ENCODE peak calls at places on chromosomes 13 and 19, in nine cellular contexts. One of them, this sample, is unnamed.

GRCh38 chr19:49847731-49848696 is 2.9 kb upstream of the PTOV1 start:
- DNase-seq in psoas muscle: no peak
- DNase-seq in endodermal cell: no peak
- DNase-seq in AG10803: peak
- DNase-seq in PC-9: peak
- DNase-seq in mucosa of descending colon: no peak
- DNase-seq in epithelial cell of esophagus: peak
- DNase-seq in cardiac muscle cell: no peak
- DNase-seq in fibroblast of mammary gland: peak
- DNase-seq in this sample: no peak

GRCh38 chr13:63201493-63201892 is 1785.8 kb upstream of the PCDH20 start:
- DNase-seq in endodermal cell: no peak
- DNase-seq in AG10803: no peak
- DNase-seq in epithelial cell of esophagus: no peak
- DNase-seq in fibroblast of mammary gland: no peak
- DNase-seq in psoas muscle: no peak
- DNase-seq in mucosa of descending colon: no peak
- DNase-seq in PC-9: no peak
- DNase-seq in cardiac muscle cell: no peak
- DNase-seq in this sample: no peak

GRCh38 chr19:10227215-10227971 is 3.7 kb downstream of the S1PR2 start:
- DNase-seq in fibroblast of mammary gland: peak
- DNase-seq in AG10803: no peak
- DNase-seq in psoas muscle: peak
- DNase-seq in cardiac muscle cell: no peak
- DNase-seq in endodermal cell: peak
- DNase-seq in epithelial cell of esophagus: no peak
- DNase-seq in mucosa of descending colon: no peak
- DNase-seq in PC-9: peak
- DNase-seq in this sample: no peak

GRCh38 chr19:2454962-2455409 is 1.8 kb downstream of the LMNB2 start:
- DNase-seq in PC-9: no peak
- DNase-seq in endodermal cell: no peak
- DNase-seq in cardiac muscle cell: no peak
- DNase-seq in AG10803: no peak
- DNase-seq in psoas muscle: no peak
- DNase-seq in epithelial cell of esophagus: no peak
- DNase-seq in fibroblast of mammary gland: no peak
- DNase-seq in mucosa of descending colon: no peak
- DNase-seq in this sample: no peak

GRCh38 chr13:113732176-113732960 is 26.7 kb upstream of the TMEM255B start:
- DNase-seq in endodermal cell: no peak
- DNase-seq in mucosa of descending colon: no peak
- DNase-seq in epithelial cell of esophagus: no peak
- DNase-seq in fibroblast of mammary gland: no peak
- DNase-seq in psoas muscle: no peak
- DNase-seq in AG10803: no peak
- DNase-seq in PC-9: no peak
- DNase-seq in cardiac muscle cell: no peak
- DNase-seq in this sample: no peak

GRCh38 chr13:79282976-79283375 is 123.1 kb downstream of the RBM26 start:
- DNase-seq in cardiac muscle cell: no peak
- DNase-seq in PC-9: peak
- DNase-seq in fibroblast of mammary gland: peak
- DNase-seq in psoas muscle: no peak
- DNase-seq in AG10803: no peak
- DNase-seq in endodermal cell: no peak
- DNase-seq in epithelial cell of esophagus: peak
- DNase-seq in mucosa of descending colon: no peak
- DNase-seq in this sample: no peak

GRCh38 chr13:73754727-73755292 is 379.4 kb downstream of the KLF12 start:
- DNase-seq in psoas muscle: no peak
- DNase-seq in endodermal cell: no peak
- DNase-seq in epithelial cell of esophagus: peak
- DNase-seq in PC-9: peak
- DNase-seq in AG10803: peak
- DNase-seq in cardiac muscle cell: peak
- DNase-seq in fibroblast of mammary gland: peak
- DNase-seq in mucosa of descending colon: peak
- DNase-seq in this sample: no peak

GRCh38 chr19:5578094-5578846 is 10.5 kb upstream of the TINCR start:
- DNase-seq in mucosa of descending colon: peak
- DNase-seq in fibroblast of mammary gland: peak
- DNase-seq in psoas muscle: peak
- DNase-seq in epithelial cell of esophagus: peak
- DNase-seq in AG10803: peak
- DNase-seq in endodermal cell: peak
- DNase-seq in PC-9: no peak
- DNase-seq in cardiac muscle cell: peak
- DNase-seq in this sample: no peak

GRCh38 chr13:72437458-72437857 is 290.0 kb downstream of the MZT1 start:
- DNase-seq in psoas muscle: no peak
- DNase-seq in endodermal cell: no peak
- DNase-seq in mucosa of descending colon: no peak
- DNase-seq in AG10803: peak
- DNase-seq in epithelial cell of esophagus: peak
- DNase-seq in cardiac muscle cell: no peak
- DNase-seq in fibroblast of mammary gland: peak
- DNase-seq in PC-9: no peak
- DNase-seq in this sample: no peak

GRCh38 chr19:2970201-2970838 is 7.0 kb upstream of the TLE6 start:
- DNase-seq in epithelial cell of esophagus: no peak
- DNase-seq in mucosa of descending colon: no peak
- DNase-seq in fibroblast of mammary gland: no peak
- DNase-seq in endodermal cell: no peak
- DNase-seq in psoas muscle: no peak
- DNase-seq in PC-9: peak
- DNase-seq in cardiac muscle cell: no peak
- DNase-seq in AG10803: peak
- DNase-seq in this sample: no peak

GRCh38 chr13:109314101-109314500 is 472.3 kb downstream of the IRS2 start:
- DNase-seq in cardiac muscle cell: no peak
- DNase-seq in AG10803: no peak
- DNase-seq in PC-9: no peak
- DNase-seq in endodermal cell: no peak
- DNase-seq in mucosa of descending colon: no peak
- DNase-seq in epithelial cell of esophagus: no peak
- DNase-seq in fibroblast of mammary gland: no peak
- DNase-seq in psoas muscle: no peak
- DNase-seq in this sample: no peak

GRCh38 chr19:19051478-19052213 is 12.1 kb upstream of the SLC25A42 start:
- DNase-seq in cardiac muscle cell: no peak
- DNase-seq in AG10803: no peak
- DNase-seq in PC-9: no peak
- DNase-seq in fibroblast of mammary gland: no peak
- DNase-seq in psoas muscle: no peak
- DNase-seq in endodermal cell: no peak
- DNase-seq in epithelial cell of esophagus: no peak
- DNase-seq in mucosa of descending colon: no peak
- DNase-seq in this sample: no peak

GRCh38 chr19:2561895-2562294 is 86.0 kb downstream of the GADD45B start:
- DNase-seq in fibroblast of mammary gland: no peak
- DNase-seq in cardiac muscle cell: no peak
- DNase-seq in mucosa of descending colon: no peak
- DNase-seq in endodermal cell: peak
- DNase-seq in epithelial cell of esophagus: peak
- DNase-seq in AG10803: no peak
- DNase-seq in PC-9: no peak
- DNase-seq in psoas muscle: no peak
- DNase-seq in this sample: peak

GRCh38 chr19:54042989-54043388 is 20.7 kb downstream of the VSTM1 start:
- DNase-seq in cardiac muscle cell: no peak
- DNase-seq in psoas muscle: no peak
- DNase-seq in epithelial cell of esophagus: no peak
- DNase-seq in mucosa of descending colon: no peak
- DNase-seq in PC-9: no peak
- DNase-seq in endodermal cell: no peak
- DNase-seq in fibroblast of mammary gland: no peak
- DNase-seq in AG10803: no peak
- DNase-seq in this sample: no peak

GRCh38 chr19:19111967-19112580 is 26.2 kb downstream of the TMEM161A start:
- DNase-seq in mucosa of descending colon: no peak
- DNase-seq in PC-9: no peak
- DNase-seq in cardiac muscle cell: no peak
- DNase-seq in fibroblast of mammary gland: no peak
- DNase-seq in psoas muscle: no peak
- DNase-seq in endodermal cell: peak
- DNase-seq in epithelial cell of esophagus: no peak
- DNase-seq in AG10803: no peak
- DNase-seq in this sample: no peak

GRCh38 chr19:38736413-38737280 is 7.6 kb downstream of the CAPN12 start:
- DNase-seq in endodermal cell: peak
- DNase-seq in mucosa of descending colon: peak
- DNase-seq in fibroblast of mammary gland: peak
- DNase-seq in cardiac muscle cell: peak
- DNase-seq in psoas muscle: no peak
- DNase-seq in epithelial cell of esophagus: peak
- DNase-seq in AG10803: peak
- DNase-seq in PC-9: no peak
- DNase-seq in this sample: no peak

GRCh38 chr19:40425450-40426287 is at the start of gene SERTAD1:
- DNase-seq in endodermal cell: peak
- DNase-seq in AG10803: peak
- DNase-seq in epithelial cell of esophagus: peak
- DNase-seq in cardiac muscle cell: peak
- DNase-seq in psoas muscle: peak
- DNase-seq in mucosa of descending colon: peak
- DNase-seq in fibroblast of mammary gland: peak
- DNase-seq in PC-9: peak
- DNase-seq in this sample: peak

GRCh38 chr19:31285744-31286143 is 63.5 kb downstream of the TSHZ3 start:
- DNase-seq in PC-9: no peak
- DNase-seq in epithelial cell of esophagus: no peak
- DNase-seq in psoas muscle: no peak
- DNase-seq in fibroblast of mammary gland: peak
- DNase-seq in AG10803: peak
- DNase-seq in mucosa of descending colon: no peak
- DNase-seq in endodermal cell: no peak
- DNase-seq in cardiac muscle cell: no peak
- DNase-seq in this sample: no peak

GRCh38 chr13:48559638-48560320 is 26.9 kb upstream of the RCBTB2 start:
- DNase-seq in AG10803: peak
- DNase-seq in cardiac muscle cell: no peak
- DNase-seq in mucosa of descending colon: no peak
- DNase-seq in PC-9: no peak
- DNase-seq in epithelial cell of esophagus: peak
- DNase-seq in fibroblast of mammary gland: peak
- DNase-seq in endodermal cell: no peak
- DNase-seq in psoas muscle: no peak
- DNase-seq in this sample: no peak

GRCh38 chr13:31204592-31204991 is 4.8 kb downstream of the B3GLCT start:
- DNase-seq in AG10803: peak
- DNase-seq in mucosa of descending colon: no peak
- DNase-seq in epithelial cell of esophagus: peak
- DNase-seq in PC-9: peak
- DNase-seq in psoas muscle: no peak
- DNase-seq in endodermal cell: no peak
- DNase-seq in fibroblast of mammary gland: peak
- DNase-seq in cardiac muscle cell: no peak
- DNase-seq in this sample: no peak

GRCh38 chr13:99354371-99354951 is 47.3 kb upstream of the GPR183 start:
- DNase-seq in psoas muscle: no peak
- DNase-seq in PC-9: no peak
- DNase-seq in cardiac muscle cell: no peak
- DNase-seq in epithelial cell of esophagus: peak
- DNase-seq in endodermal cell: no peak
- DNase-seq in mucosa of descending colon: no peak
- DNase-seq in fibroblast of mammary gland: no peak
- DNase-seq in AG10803: peak
- DNase-seq in this sample: no peak

GRCh38 chr19:56015756-56016155 is 29.2 kb downstream of the NLRP5 start:
- DNase-seq in cardiac muscle cell: peak
- DNase-seq in endodermal cell: no peak
- DNase-seq in psoas muscle: no peak
- DNase-seq in AG10803: no peak
- DNase-seq in epithelial cell of esophagus: no peak
- DNase-seq in fibroblast of mammary gland: no peak
- DNase-seq in PC-9: no peak
- DNase-seq in mucosa of descending colon: peak
- DNase-seq in this sample: no peak
- H3K4me3 ChIP-seq in cardiac muscle cell: no peak
- H3K4me3 ChIP-seq in endodermal cell: no peak
- H3K4me3 ChIP-seq in psoas muscle: no peak
- H3K4me3 ChIP-seq in AG10803: no peak
- H3K4me3 ChIP-seq in epithelial cell of esophagus: no peak
- H3K4me3 ChIP-seq in fibroblast of mammary gland: no peak
- H3K4me3 ChIP-seq in PC-9: no peak
- H3K4me3 ChIP-seq in mucosa of descending colon: no peak
- H3K4me3 ChIP-seq in this sample: no peak

GRCh38 chr13:112392719-112393118 is 16.6 kb downstream of the SPACA7 start:
- DNase-seq in epithelial cell of esophagus: no peak
- DNase-seq in fibroblast of mammary gland: no peak
- DNase-seq in PC-9: no peak
- DNase-seq in cardiac muscle cell: no peak
- DNase-seq in mucosa of descending colon: no peak
- DNase-seq in endodermal cell: no peak
- DNase-seq in psoas muscle: no peak
- DNase-seq in AG10803: no peak
- DNase-seq in this sample: no peak
- TF ChIP-seq CTCF in epithelial cell of esophagus: no peak
- TF ChIP-seq CTCF in fibroblast of mammary gland: no peak
- TF ChIP-seq CTCF in PC-9: peak
- TF ChIP-seq CTCF in cardiac muscle cell: no peak
- TF ChIP-seq CTCF in mucosa of descending colon: no peak
- TF ChIP-seq CTCF in endodermal cell: peak
- TF ChIP-seq CTCF in psoas muscle: no peak
- TF ChIP-seq CTCF in AG10803: no peak
- TF ChIP-seq CTCF in this sample: peak

GRCh38 chr19:58568731-58569130 is 4.4 kb downstream of the MZF1 start:
- DNase-seq in AG10803: no peak
- DNase-seq in mucosa of descending colon: peak
- DNase-seq in fibroblast of mammary gland: no peak
- DNase-seq in epithelial cell of esophagus: no peak
- DNase-seq in PC-9: no peak
- DNase-seq in psoas muscle: peak
- DNase-seq in cardiac muscle cell: no peak
- DNase-seq in endodermal cell: no peak
- DNase-seq in this sample: no peak
- H3K4me3 ChIP-seq in AG10803: no peak
- H3K4me3 ChIP-seq in mucosa of descending colon: no peak
- H3K4me3 ChIP-seq in fibroblast of mammary gland: no peak
- H3K4me3 ChIP-seq in epithelial cell of esophagus: no peak
- H3K4me3 ChIP-seq in PC-9: no peak
- H3K4me3 ChIP-seq in psoas muscle: no peak
- H3K4me3 ChIP-seq in cardiac muscle cell: no peak
- H3K4me3 ChIP-seq in endodermal cell: no peak
- H3K4me3 ChIP-seq in this sample: no peak

GRCh38 chr13:104532131-104532530 is 1465.9 kb upstream of the SLC10A2 start:
- DNase-seq in psoas muscle: no peak
- DNase-seq in fibroblast of mammary gland: no peak
- DNase-seq in epithelial cell of esophagus: no peak
- DNase-seq in endodermal cell: no peak
- DNase-seq in PC-9: no peak
- DNase-seq in mucosa of descending colon: no peak
- DNase-seq in AG10803: no peak
- DNase-seq in cardiac muscle cell: no peak
- DNase-seq in this sample: no peak

GRCh38 chr13:104530741-104531140 is 1464.5 kb upstream of the SLC10A2 start:
- DNase-seq in psoas muscle: no peak
- DNase-seq in fibroblast of mammary gland: no peak
- DNase-seq in mucosa of descending colon: no peak
- DNase-seq in endodermal cell: no peak
- DNase-seq in PC-9: no peak
- DNase-seq in AG10803: no peak
- DNase-seq in epithelial cell of esophagus: no peak
- DNase-seq in cardiac muscle cell: no peak
- DNase-seq in this sample: no peak

GRCh38 chr13:104534847-104535246 is 1468.6 kb upstream of the SLC10A2 start:
- DNase-seq in fibroblast of mammary gland: no peak
- DNase-seq in PC-9: no peak
- DNase-seq in psoas muscle: no peak
- DNase-seq in epithelial cell of esophagus: no peak
- DNase-seq in AG10803: no peak
- DNase-seq in endodermal cell: peak
- DNase-seq in mucosa of descending colon: peak
- DNase-seq in cardiac muscle cell: no peak
- DNase-seq in this sample: no peak
- TF ChIP-seq CTCF in fibroblast of mammary gland: no peak
- TF ChIP-seq CTCF in PC-9: no peak
- TF ChIP-seq CTCF in psoas muscle: no peak
- TF ChIP-seq CTCF in epithelial cell of esophagus: peak
- TF ChIP-seq CTCF in AG10803: no peak
- TF ChIP-seq CTCF in endodermal cell: peak
- TF ChIP-seq CTCF in mucosa of descending colon: no peak
- TF ChIP-seq CTCF in cardiac muscle cell: no peak
- TF ChIP-seq CTCF in this sample: no peak

This sample was measured in GM12864.